ENCODE peak calls at places on chromosomes 16 and 17, in six cellular contexts. X is GM12891, R is endothelial cell of umbilical vein, O is HepG2, E is GM23338, U is H1. K is an unnamed sample.

GRCh38 chr17:61362396-61362795 is 37.2 kb upstream of the TBX2 start:
- DNase-seq in R (no peak), E (no peak), O (no peak), X (no peak), U (no peak), K (no peak)

GRCh38 chr16:278863-279366 is 1.5 kb upstream of the ARHGDIG start:
- DNase-seq in U (no peak), R (peak), E (peak), X (peak), O (peak), K (no peak)

GRCh38 chr17:76704799-76705198 is 6.0 kb downstream of the MXRA7 start:
- DNase-seq in U (no peak), R (no peak), X (no peak), O (no peak), E (no peak), K (no peak)

GRCh38 chr16:78770353-78771091 is 671.1 kb downstream of the WWOX start:
- DNase-seq in E (peak), X (peak), R (no peak), O (peak), U (peak), K (peak)

GRCh38 chr16:27127293-27127692 is 60.6 kb downstream of the C16orf82 start:
- DNase-seq in O (no peak), U (no peak), R (no peak), E (no peak), X (no peak), K (no peak)

GRCh38 chr16:89993377-89993776 is 25.9 kb downstream of the DBNDD1 start:
- DNase-seq in U (no peak), R (no peak), O (no peak), E (no peak), X (no peak), K (no peak)

GRCh38 chr17:7897773-7898172 is 9.2 kb downstream of the CHD3 start:
- DNase-seq in R (peak), O (peak), X (no peak), E (no peak), U (no peak), K (no peak)

GRCh38 chr17:63285566-63285965 is 160.5 kb downstream of the CYB561 start:
- DNase-seq in U (no peak), E (no peak), X (no peak), O (no peak), R (no peak), K (no peak)

DNA sequence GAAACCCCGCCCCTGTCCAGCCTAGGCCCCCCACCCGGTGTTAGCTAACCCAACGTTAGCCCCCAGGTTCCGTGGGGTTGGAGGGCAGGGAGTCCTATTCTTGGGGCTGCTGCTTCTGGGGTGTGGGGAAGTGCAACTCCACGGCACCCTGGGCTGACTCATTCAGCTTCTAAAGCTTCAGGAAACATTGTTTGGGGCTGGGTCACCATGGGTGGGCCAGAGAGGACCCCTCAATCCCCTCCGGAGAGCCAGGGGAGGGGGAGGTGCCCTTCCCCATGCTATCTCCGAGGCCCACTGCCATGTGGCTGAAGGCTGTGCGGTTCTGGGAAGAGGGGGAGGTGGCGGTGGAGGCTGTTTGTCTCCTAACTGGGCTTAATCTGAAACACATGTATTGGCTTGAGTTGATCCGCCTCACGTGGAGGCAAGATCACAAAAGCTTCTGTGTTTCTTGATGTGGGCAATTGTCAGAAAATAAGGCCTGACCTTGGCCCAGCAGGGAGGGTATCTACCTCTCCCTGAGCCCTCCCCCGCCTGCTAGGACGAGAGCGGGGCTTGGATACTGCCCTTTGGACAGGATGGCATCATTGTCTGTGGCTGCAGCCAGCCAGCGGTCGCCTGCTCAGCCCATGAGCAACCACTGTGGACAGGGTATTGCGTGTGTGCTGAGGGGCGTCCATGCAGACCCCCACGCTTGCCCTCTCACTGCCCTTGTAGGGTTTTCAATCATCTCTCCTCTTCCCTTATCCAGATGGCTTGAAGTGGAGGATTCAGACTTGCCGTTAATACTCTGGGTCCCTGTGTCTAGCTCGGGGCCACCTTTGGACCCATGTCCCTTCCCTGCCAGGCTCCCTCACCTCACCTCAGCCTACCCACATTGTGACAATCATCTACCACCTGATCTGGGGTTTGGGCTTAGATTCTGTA is 1.3 kb downstream of the SERPINF1 start:
- DNase-seq in X (no peak), O (peak), R (no peak), E (peak), U (no peak), K (peak)
- TF ChIP-seq POLR2AphosphoS5 in X (no peak), O (peak), R (no peak), E (no peak), U (no peak), K (peak)

GRCh38 chr16:14564881-14565687 is 65.0 kb downstream of the PARN start:
- DNase-seq in U (no peak), O (peak), X (peak), R (peak), E (no peak), K (peak)

GRCh38 chr16:14565688-14566025 is 64.4 kb downstream of the PARN start:
- DNase-seq in O (no peak), U (no peak), E (no peak), R (no peak), X (no peak), K (no peak)

GRCh38 chr16:14566599-14566998 is 63.5 kb downstream of the PARN start:
- DNase-seq in O (no peak), U (no peak), X (no peak), R (peak), E (no peak), K (no peak)

GRCh38 chr16:14572535-14572934 is 57.5 kb downstream of the PARN start:
- DNase-seq in U (no peak), R (no peak), E (no peak), X (no peak), O (no peak), K (no peak)

GRCh38 chr16:14569213-14569612 is 60.8 kb downstream of the PARN start:
- DNase-seq in R (no peak), U (no peak), E (no peak), X (no peak), O (no peak), K (no peak)
- TF ChIP-seq POLR2AphosphoS5 in R (no peak), U (no peak), E (no peak), X (no peak), O (no peak), K (no peak)

GRCh38 chr16:17233301-17234002 is 237.3 kb downstream of the XYLT1 start:
- DNase-seq in O (no peak), U (no peak), X (no peak), R (no peak), E (no peak), K (peak)
- TF ChIP-seq POLR2AphosphoS5 in O (no peak), U (no peak), X (no peak), R (no peak), E (no peak), K (no peak)

GRCh38 chr16:67773099-67773498 is 33.3 kb downstream of the RANBP10 start:
- DNase-seq in X (no peak), E (no peak), O (no peak), U (no peak), R (peak), K (peak)
- TF ChIP-seq POLR2AphosphoS5 in X (no peak), E (no peak), O (no peak), U (no peak), R (no peak), K (peak)

GRCh38 chr17:64326030-64326419 is 63.0 kb upstream of the TEX2 start:
- DNase-seq in X (no peak), U (no peak), E (no peak), R (no peak), O (no peak), K (no peak)
- TF ChIP-seq POLR2AphosphoS5 in X (no peak), U (no peak), E (no peak), R (no peak), O (no peak), K (no peak)

GRCh38 chr17:45136846-45137560 is 1.5 kb downstream of the ACBD4 start:
- DNase-seq in O (no peak), E (no peak), R (no peak), U (no peak), X (no peak), K (no peak)

GRCh38 chr17:45137561-45138305 is 2.2 kb downstream of the ACBD4 start:
- DNase-seq in E (no peak), R (no peak), X (no peak), O (no peak), U (no peak), K (no peak)

GRCh38 chr17:45132569-45133463 is 501 bp upstream of the PLCD3 start:
- DNase-seq in R (peak), U (no peak), O (peak), E (peak), X (peak), K (peak)

GRCh38 chr17:45135978-45136791 is 698 bp downstream of the ACBD4 start:
- DNase-seq in E (no peak), O (no peak), U (no peak), X (no peak), R (no peak), K (no peak)

DNA sequence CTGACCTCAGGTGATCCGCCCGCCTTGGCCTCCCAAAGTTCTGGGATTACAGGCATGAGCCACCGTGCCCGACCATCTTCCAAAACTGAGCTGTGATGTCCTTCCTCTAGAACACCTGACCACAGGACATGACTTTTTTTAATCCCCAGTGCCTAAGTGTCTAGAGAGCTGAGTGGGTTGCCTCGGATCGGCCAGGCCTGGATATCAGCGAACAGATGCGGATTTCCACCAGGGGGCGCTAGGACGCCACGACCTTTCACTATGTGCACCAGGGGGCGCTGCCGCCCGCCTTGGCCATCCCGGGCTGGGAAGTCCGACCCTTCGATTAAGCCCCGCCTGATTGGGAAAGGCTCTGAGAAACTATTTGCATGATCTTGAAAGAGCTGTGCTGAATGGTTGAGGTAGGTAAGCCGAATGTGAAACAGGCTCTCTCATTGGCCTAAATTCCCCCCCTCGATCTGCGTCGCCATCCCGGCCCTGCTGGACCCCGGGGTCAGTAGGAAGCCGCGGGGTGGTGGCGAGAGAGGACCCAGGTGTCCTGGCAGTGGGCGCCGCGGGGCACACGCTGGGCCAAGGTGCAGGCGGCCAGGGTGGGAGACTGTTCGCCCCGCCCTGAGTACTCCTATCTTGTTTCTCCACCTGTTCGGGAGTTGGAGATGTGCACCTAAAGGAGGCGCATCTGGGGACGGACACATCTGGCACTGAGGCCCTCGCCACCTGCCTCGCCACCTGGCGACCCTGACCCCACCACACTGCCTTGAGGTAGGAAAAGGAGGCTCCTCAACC is at the start of gene ACBD4:
- DNase-seq in U (peak), X (peak), R (peak), O (peak), E (peak), K (peak)
- TF ChIP-seq POLR2AphosphoS5 in U (no peak), X (no peak), R (no peak), O (peak), E (peak), K (peak)

DNA sequence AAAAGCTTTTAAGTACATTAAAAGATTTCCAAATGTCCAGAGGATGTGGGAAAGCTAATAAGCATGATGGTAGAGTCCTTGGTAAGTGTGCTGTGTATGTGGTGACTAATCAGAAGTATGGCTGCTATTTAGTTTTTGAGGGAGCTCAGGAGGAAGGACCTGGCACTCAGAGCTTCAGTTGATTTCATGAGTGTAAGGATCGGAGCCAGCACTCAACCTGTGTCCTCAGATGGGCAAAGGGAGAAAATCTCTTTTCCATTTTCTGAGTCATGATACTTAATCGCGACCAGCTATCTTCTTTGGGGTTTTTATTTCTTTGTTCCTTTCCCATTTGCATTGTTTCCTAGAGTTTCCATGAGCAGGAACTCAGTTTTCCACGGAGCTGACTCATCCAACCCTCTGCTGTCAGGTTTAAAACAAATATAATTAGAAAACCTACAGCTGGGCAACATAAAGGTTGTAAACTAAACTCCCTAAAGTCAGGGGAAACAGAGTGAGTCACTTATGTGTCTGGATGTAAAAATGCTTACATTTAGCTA is 125.4 kb downstream of the MAP2K6 start:
- DNase-seq in O (no peak), E (no peak), X (no peak), R (peak), U (no peak), K (no peak)
- TF ChIP-seq POLR2AphosphoS5 in O (no peak), E (no peak), X (no peak), R (no peak), U (no peak), K (no peak)

DNA sequence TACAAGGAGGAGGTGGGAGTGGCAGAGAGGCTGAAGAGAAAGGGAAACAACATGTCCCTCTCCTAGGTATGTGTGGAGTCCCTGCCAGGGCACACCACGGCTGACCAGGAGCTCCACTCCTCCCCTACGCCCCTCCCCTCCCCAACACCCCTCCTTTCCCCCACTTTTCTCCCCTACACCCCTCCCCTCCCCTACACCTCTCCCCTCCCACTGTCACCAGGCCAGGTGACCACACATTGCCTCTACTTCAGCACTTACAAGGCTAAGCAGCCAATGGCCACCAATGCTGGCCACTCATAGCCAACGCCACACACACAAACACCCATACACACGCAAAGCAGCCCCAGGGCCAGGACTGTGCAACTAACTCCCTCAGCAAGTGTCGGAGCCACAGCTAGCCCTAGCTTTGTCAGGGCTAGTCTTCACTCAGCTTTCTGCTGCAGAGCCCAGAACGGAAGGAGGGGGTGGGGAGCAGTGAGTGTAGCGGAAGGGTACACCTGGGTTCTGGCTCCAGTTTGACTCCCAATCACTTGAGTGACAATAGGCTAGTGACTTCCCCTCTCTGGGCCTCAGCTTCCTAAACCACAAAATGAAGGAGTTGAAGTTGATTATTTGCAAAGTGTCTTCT is 8.2 kb downstream of the CAVIN1 start:
- DNase-seq in X (no peak), E (no peak), U (no peak), O (no peak), R (peak), K (no peak)
- TF ChIP-seq POLR2AphosphoS5 in X (no peak), E (no peak), U (no peak), O (no peak), R (no peak), K (no peak)

GRCh38 chr17:50139185-50139783 is 9.3 kb upstream of the SAMD14 start:
- DNase-seq in U (no peak), R (no peak), E (no peak), X (no peak), O (no peak), K (no peak)
- TF ChIP-seq POLR2AphosphoS5 in U (no peak), R (no peak), E (no peak), X (no peak), O (no peak), K (no peak)

DNA sequence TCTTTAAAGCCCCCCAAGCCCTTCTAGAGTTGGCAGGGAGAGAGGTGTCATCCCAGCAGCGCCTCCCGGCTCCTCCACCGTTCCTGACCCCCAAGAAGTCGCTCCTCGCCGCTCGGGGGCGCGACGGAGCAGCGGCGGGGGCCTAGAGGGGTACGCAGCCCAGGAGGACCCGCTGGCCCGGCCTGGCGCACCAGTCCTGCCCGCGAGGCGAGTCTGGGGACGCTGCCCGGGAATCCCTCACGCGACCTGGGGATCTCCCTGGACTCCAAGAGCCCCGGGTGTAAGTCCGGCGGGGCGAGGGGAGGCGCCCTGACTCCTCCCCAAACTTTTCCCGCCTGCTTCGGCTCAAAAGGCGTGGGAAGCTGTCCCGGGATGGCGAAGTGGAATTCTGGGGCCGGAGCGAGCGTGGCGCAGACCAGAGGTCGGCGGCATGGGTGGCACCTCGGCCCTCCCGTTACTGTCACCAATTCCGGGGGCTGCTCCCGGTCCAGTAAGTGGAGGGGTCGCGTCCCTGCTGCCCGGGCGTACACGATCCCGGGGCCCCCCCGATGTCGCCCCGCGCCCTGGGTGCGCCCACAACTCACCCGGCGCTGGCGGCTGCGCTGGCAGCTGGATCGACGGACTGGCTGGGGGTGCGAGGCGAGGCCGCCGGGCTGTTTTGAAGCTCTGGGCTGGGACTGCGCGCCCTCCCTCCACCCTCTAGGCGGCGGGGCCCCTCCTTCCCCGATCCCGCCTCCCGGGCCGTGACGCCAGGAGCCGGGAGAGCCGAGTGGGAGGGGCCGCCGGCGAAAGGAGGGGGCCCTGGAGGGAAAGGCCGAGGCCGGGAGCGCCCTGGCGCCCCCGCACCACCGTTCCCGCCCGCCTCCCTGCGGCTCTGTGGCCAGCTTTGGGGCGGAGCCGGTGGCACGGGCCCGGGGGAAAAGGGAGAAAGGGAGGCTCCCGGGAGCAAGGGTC is at the start of gene EMP2:
- DNase-seq in O (peak), X (peak), U (peak), R (peak), E (peak), K (peak)
- TF ChIP-seq POLR2AphosphoS5 in O (peak), X (no peak), U (no peak), R (peak), E (peak), K (peak)